ENCODE peak calls at places on chromosomes 7 and 10, in seven cellular contexts. Y is HCT116; E is T-helper 2 cell; C is stimulated activated naive CD4-positive, alpha-beta T cell; O is HTR-8/SVneo; G is WERI-Rb-1; S is left ventricle myocardium superior. L is an unnamed sample.

GRCh38 chr10:69090687-69091450 is 3.0 kb downstream of the SRGN start:
- DNase-seq in Y (no peak), C (no peak), S (no peak), E (no peak), O (no peak), G (no peak), L (no peak)

GRCh38 chr10:126561499-126562208 is 108.8 kb downstream of the C10orf90 start:
- DNase-seq in E (no peak), C (no peak), Y (no peak), G (no peak), O (no peak), S (no peak), L (no peak)

GRCh38 chr7:158541330-158542010 is 46.2 kb downstream of the PTPRN2 start:
- DNase-seq in E (no peak), Y (no peak), G (peak), O (no peak), S (peak), C (no peak), L (peak)

GRCh38 chr10:119073584-119073983 is 7.0 kb downstream of the EIF3A start:
- DNase-seq in S (no peak), E (no peak), Y (no peak), G (no peak), O (no peak), C (no peak), L (no peak)

GRCh38 chr10:108424656-108425055 is 1260.2 kb upstream of the SORCS1 start:
- DNase-seq in S (no peak), E (no peak), O (no peak), C (no peak), G (no peak), Y (no peak), L (no peak)

GRCh38 chr10:124035928-124036558 is 57.4 kb downstream of the CHST15 start:
- DNase-seq in S (peak), O (no peak), E (no peak), G (no peak), Y (no peak), C (no peak), L (peak)

GRCh38 chr7:31027161-31027965 is 24.7 kb upstream of the ADCYAP1R1 start:
- DNase-seq in S (peak), O (no peak), G (peak), E (no peak), Y (no peak), C (no peak), L (no peak)

GRCh38 chr7:92717982-92718716 is 118.2 kb downstream of the CDK6 start:
- DNase-seq in G (no peak), C (peak), Y (no peak), O (no peak), E (peak), S (peak), L (peak)

GRCh38 chr10:14736600-14737081 is 38.1 kb downstream of the FAM107B start:
- DNase-seq in Y (no peak), E (no peak), G (no peak), O (no peak), S (peak), C (no peak), L (no peak)

GRCh38 chr10:126458453-126458852 is 70.2 kb upstream of the ADAM12 start:
- DNase-seq in S (no peak), C (no peak), Y (no peak), E (no peak), G (no peak), O (peak), L (no peak)

GRCh38 chr7:46007194-46007593 is 86.1 kb upstream of the IGFBP3 start:
- DNase-seq in O (no peak), E (no peak), S (no peak), Y (no peak), C (no peak), G (no peak), L (no peak)

GRCh38 chr7:82098410-82098809 is 328.6 kb upstream of the HGF start:
- DNase-seq in S (no peak), O (no peak), G (no peak), Y (no peak), C (no peak), E (no peak), L (no peak)